ENCODE peak calls at places on chromosomes 1 and 21, in four cellular contexts. L, D, W and B are unnamed samples. For H3K9me2, the result is how much of the 10 kb centered on the place peaks cover.

GRCh38 chr1:202802998-202803932 is 5.0 kb downstream of the KDM5B start:
- DNase-seq in D (no peak), L (peak), W (peak), B (peak)

GRCh38 chr1:100834779-100835645 is 59.6 kb downstream of the EXTL2 start:
- DNase-seq in D (peak), L (peak), W (peak), B (no peak)

GRCh38 chr1:244284641-244285156 is 167.0 kb downstream of the ADSS2 start:
- DNase-seq in D (no peak), W (no peak), L (no peak), B (no peak)

GRCh38 chr1:39977202-39977601 is 22.3 kb downstream of the MFSD2A start:
- DNase-seq in L (no peak), W (peak), D (no peak), B (no peak)

GRCh38 chr1:211541715-211542477 is 37.1 kb downstream of the SLC30A1 start:
- DNase-seq in W (no peak), D (no peak), L (no peak), B (peak)

GRCh38 chr1:17654519-17654918 is 100.6 kb upstream of the ACTL8 start:
- DNase-seq in L (no peak), D (no peak), W (no peak), B (no peak)

GRCh38 chr1:43067856-43068751 is 104.0 kb downstream of the EBNA1BP2 start:
- DNase-seq in L (peak), D (no peak), W (peak), B (no peak)

GRCh38 chr1:40076895-40077312 is 20.1 kb downstream of the PPT1 start:
- DNase-seq in W (peak), D (no peak), L (no peak), B (no peak)

GRCh38 chr1:100866041-100866900 is 28.4 kb downstream of the EXTL2 start:
- DNase-seq in W (peak), D (peak), L (peak), B (peak)

GRCh38 chr1:95118019-95118499 is 904 bp downstream of the TLCD4 start:
- DNase-seq in L (no peak), W (peak), D (no peak), B (no peak)

GRCh38 chr1:18603212-18603852 is 27.3 kb upstream of the PAX7 start:
- DNase-seq in D (no peak), L (peak), W (no peak), B (no peak)

GRCh38 chr1:74652711-74653131 is 20.9 kb downstream of the ERICH3 start:
- DNase-seq in W (peak), L (peak), D (peak), B (peak)

GRCh38 chr1:228081578-228082259 is 789 bp upstream of the ARF1 start:
- DNase-seq in W (peak), L (peak), D (peak), B (no peak)

GRCh38 chr21:44817914-44818635 is at the start of gene SUMO3:
- DNase-seq in D (peak), L (peak), W (peak), B (no peak)

GRCh38 chr1:30753660-30754123 is 3.9 kb downstream of the LAPTM5 start:
- DNase-seq in L (no peak), W (no peak), D (peak), B (no peak)

DNA sequence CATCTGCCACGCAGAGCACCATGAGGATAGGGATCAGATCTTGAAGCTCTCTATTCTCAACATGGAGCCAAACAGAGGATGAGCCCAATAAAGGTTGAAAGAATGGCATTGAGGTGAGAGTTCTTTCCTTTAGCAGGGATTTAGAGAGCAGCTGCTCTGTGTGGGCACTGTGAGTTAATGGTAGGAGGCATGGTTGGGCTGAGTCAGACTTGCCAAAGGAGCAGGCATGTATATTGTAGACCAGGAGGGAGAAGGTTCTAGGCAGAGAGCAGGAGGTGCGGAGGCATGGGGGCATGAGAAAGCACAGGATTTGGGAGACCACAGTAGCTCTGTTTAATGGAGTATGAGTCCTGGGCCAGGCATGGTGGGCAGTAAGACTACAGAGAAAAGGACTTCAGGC is 32.0 kb downstream of the TMEM53 start:
- DNase-seq in L (no peak), D (no peak), W (no peak), B (no peak)
- H3K9me2 ChIP-seq in L (under half), D (under half), W (under half), B (under half)

GRCh38 chr1:192441492-192441891 is 124.7 kb downstream of the RGS21 start:
- DNase-seq in D (no peak), W (no peak), L (no peak), B (no peak)
- H3K9me2 ChIP-seq in D (under half), W (under half), L (under half), B (under half)

GRCh38 chr1:51568231-51568935 is 48.5 kb upstream of the OSBPL9 start:
- DNase-seq in L (no peak), D (no peak), W (peak), B (no peak)
- H3K9me2 ChIP-seq in L (under half), D (under half), W (under half), B (under half)

DNA sequence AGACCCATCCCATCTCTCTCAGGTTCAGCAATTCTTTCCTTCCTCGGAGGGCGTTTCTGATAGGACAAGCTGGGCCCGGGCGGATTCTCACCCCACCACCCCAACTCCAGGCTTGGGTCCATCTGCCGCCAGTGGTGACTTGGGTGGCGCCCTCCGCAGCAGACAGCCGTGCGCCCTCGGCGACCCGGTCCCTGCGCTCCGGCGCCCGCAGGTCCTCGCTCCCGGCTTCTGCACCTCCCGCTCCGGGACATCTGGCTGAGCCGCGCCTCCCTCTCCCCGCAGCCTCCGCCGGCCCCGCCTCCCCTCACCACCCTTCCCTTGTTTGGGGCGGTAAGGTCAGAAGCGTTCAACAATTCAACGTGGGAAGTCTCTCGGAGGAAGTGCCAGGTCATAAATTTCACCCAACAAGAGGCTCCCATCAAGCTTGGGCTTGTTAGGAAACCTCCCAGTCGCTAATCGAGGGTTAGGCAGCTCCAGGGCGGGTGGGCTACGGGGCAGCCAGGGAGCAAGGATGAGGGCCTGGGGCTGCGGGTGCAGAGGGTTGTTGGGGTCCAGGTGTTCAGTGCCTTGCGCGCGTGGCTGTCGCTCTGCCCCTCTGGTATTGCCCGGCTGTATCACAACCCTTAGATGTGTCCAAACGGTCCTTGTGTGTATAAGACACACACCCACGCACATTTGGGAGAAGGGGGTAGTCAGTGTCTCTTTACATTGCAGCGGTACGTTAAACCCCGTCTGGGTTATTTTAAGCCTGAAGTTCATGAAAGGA is 39.8 kb downstream of the OLIG1 start:
- DNase-seq in W (no peak), D (no peak), L (peak), B (no peak)
- H3K9me2 ChIP-seq in W (under half), D (under half), L (under half), B (under half)

DNA sequence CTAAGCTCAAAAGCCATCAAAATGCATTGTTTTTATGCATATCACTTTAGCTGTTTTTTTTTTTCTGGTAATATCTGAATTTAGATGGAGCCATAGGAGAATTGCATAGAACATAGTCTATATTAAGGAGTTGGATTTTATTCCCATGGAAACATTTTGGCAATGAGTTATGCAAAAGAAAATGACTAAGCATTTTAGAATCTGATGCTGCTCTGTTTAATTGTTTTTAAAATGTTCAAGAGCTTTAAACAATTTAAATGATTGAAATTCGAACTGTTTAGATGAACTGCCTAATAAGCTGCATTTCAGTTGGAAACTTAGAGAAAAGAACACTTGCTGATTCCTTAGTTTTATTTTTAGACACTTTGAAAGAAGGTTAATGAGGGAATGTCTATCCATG is 1531.5 kb upstream of the B3GALT2 start:
- DNase-seq in W (no peak), D (no peak), L (no peak), B (no peak)
- H3K9me2 ChIP-seq in W (under half), D (under half), L (under half), B (under half)

DNA sequence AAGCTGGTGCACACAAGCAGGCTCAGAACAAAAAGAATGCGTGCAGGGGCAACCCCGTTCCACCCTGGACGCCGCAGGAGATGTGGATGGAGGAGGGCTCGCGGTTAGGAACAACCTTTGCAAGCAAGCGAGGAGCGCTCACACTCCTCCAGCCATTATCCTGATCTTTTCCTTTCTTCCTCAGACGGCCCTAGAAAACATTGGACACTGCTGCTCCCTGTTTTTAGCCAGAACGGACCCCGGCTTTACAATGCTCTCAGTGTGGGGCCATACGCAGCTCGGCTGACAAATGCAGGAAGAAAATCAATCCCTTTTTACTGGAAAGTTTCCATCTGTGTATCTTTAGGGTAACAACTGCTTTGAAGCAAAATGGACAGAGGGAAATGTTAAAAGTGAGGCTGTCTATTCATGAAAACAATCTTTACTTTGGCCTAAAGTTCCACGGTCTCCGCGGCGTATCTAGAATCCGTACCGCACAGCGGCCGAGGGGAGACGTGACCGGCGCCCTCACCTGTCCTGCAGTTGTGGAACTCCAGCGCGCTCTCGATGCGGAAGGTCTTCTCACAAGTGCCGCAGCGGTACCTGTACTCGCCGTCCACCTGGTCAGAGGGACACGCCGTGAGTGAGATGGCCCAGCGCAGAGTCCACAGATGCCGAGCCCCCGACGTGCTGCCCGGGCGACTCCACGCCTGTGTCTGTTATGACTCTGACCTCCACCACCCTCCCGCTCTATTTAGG is 44.0 kb downstream of the PRDM15 start:
- DNase-seq in L (no peak), D (no peak), W (no peak), B (no peak)
- H3K9me2 ChIP-seq in L (under half), D (under half), W (under half), B (under half)

GRCh38 chr1:196891251-196891650 is 3.4 kb downstream of the CFHR4 start:
- DNase-seq in W (no peak), L (no peak), D (no peak), B (no peak)

GRCh38 chr1:196897158-196897828 is 9.4 kb downstream of the CFHR4 start:
- DNase-seq in L (peak), W (peak), D (no peak), B (no peak)

GRCh38 chr1:196890668-196891067 is 2.8 kb downstream of the CFHR4 start:
- DNase-seq in L (no peak), W (no peak), D (no peak), B (no peak)

GRCh38 chr1:196902344-196902743 is 14.5 kb downstream of the CFHR4 start:
- DNase-seq in W (no peak), D (no peak), L (peak), B (no peak)

GRCh38 chr1:196896355-196896754 is 8.5 kb downstream of the CFHR4 start:
- DNase-seq in L (no peak), W (no peak), D (no peak), B (no peak)
- H3K9me2 ChIP-seq in L (under half), W (under half), D (under half), B (under half)

GRCh38 chr21:37905291-37905690 is 11.0 kb downstream of the KCNJ6 start:
- DNase-seq in D (no peak), L (no peak), W (no peak), B (no peak)
- H3K9me2 ChIP-seq in D (under half), L (under half), W (under half), B (under half)

GRCh38 chr1:183651621-183652020 is 1.5 kb downstream of the APOBEC4 start:
- DNase-seq in D (no peak), L (no peak), W (no peak), B (no peak)

GRCh38 chr1:183646780-183647179 is 6.3 kb downstream of the APOBEC4 start:
- DNase-seq in D (no peak), L (no peak), W (no peak), B (no peak)

GRCh38 chr1:183645453-183646024 is 7.6 kb downstream of the APOBEC4 start:
- DNase-seq in D (no peak), L (no peak), W (no peak), B (no peak)

GRCh38 chr1:183652107-183652506 is 1.0 kb downstream of the APOBEC4 start:
- DNase-seq in W (no peak), D (no peak), L (no peak), B (no peak)

GRCh38 chr1:183648042-183648441 is 5.1 kb downstream of the APOBEC4 start:
- DNase-seq in L (no peak), D (no peak), W (no peak), B (no peak)
- H3K9me2 ChIP-seq in L (under half), D (under half), W (under half), B (under half)